ENCODE peak calls at places on chromosomes 4 and X, in ten cellular contexts. A is left lung, Y is neural crest cell, Z is WERI-Rb-1, O is fibroblast of the aortic adventitia, R is GM12864, F is GM20000, C is foreskin keratinocyte, V is fibroblast of mammary gland, G is osteocyte. B is an unnamed sample.

GRCh38 chrX:82742351-82742750 is 765.7 kb upstream of the POU3F4 start:
- DNase-seq in C (no peak), Z (no peak), A (no peak), Y (no peak), V (no peak), O (no peak), F (no peak), G (no peak), R (no peak), B (no peak)

GRCh38 chrX:154094833-154095232 is 2.7 kb downstream of the MECP2 start:
- DNase-seq in V (no peak), Z (no peak), Y (no peak), G (no peak), A (no peak), R (no peak), O (no peak), F (no peak), C (no peak), B (no peak)

GRCh38 chr4:61723492-61723891 is 523.4 kb downstream of the ADGRL3 start:
- DNase-seq in G (no peak), Z (no peak), Y (no peak), V (no peak), R (no peak), A (no peak), C (no peak), O (no peak), F (no peak), B (no peak)

GRCh38 chrX:13440166-13440565 is 120.3 kb upstream of the ATXN3L start:
- DNase-seq in A (no peak), O (no peak), G (no peak), F (no peak), Z (no peak), C (no peak), R (no peak), Y (no peak), V (peak), B (no peak)

GRCh38 chr4:71187399-71188196 is 151.2 kb upstream of the SLC4A4 start:
- DNase-seq in O (peak), Z (no peak), G (no peak), R (no peak), F (no peak), Y (no peak), A (peak), C (no peak), V (no peak), B (peak)

GRCh38 chrX:99301990-99302389 is 1108.1 kb downstream of the PCDH19 start:
- DNase-seq in C (peak), V (peak), R (no peak), A (no peak), F (no peak), Z (peak), G (no peak), O (no peak), Y (no peak), B (no peak)

GRCh38 chr4:188754372-188755002 is 615.2 kb downstream of the TRIML1 start:
- DNase-seq in A (peak), R (no peak), O (no peak), V (no peak), G (no peak), C (no peak), Z (no peak), F (no peak), Y (no peak), B (no peak)

GRCh38 chr4:99205104-99205979 is 13.7 kb downstream of the ADH6 start:
- DNase-seq in A (no peak), R (no peak), V (peak), C (no peak), Z (peak), G (no peak), Y (no peak), O (peak), F (no peak), B (no peak)

GRCh38 chr4:24394041-24394440 is 190.3 kb downstream of the DHX15 start:
- DNase-seq in F (no peak), C (peak), A (no peak), G (no peak), Z (no peak), O (no peak), V (peak), Y (no peak), R (no peak), B (no peak)

GRCh38 chrX:140766024-140766611 is 56.6 kb downstream of the LINC00632 start:
- DNase-seq in A (no peak), V (peak), O (peak), F (peak), Y (peak), R (no peak), Z (peak), G (no peak), C (no peak), B (peak)

GRCh38 chr4:58456727-58457384 is 1346.7 kb upstream of the IGFBP7 start:
- DNase-seq in Y (no peak), F (no peak), Z (no peak), V (no peak), O (no peak), A (peak), G (peak), C (no peak), R (no peak), B (no peak)

GRCh38 chr4:72375050-72375736 is 193.8 kb downstream of the ADAMTS3 start:
- DNase-seq in V (peak), C (peak), Y (no peak), O (peak), R (no peak), A (no peak), G (no peak), Z (no peak), F (no peak), B (no peak)

GRCh38 chr4:76704133-76704881 is 193.6 kb downstream of the SOWAHB start:
- DNase-seq in C (peak), Z (no peak), G (no peak), Y (no peak), A (no peak), V (peak), R (no peak), F (no peak), O (peak), B (no peak)

GRCh38 chr4:1660948-1661677 is 23.0 kb downstream of the FAM53A start:
- DNase-seq in F (no peak), R (no peak), V (no peak), O (no peak), Y (no peak), G (no peak), Z (no peak), C (no peak), A (peak), B (no peak)

GRCh38 chr4:136650541-136651277 is 881.6 kb downstream of the PCDH18 start:
- DNase-seq in V (peak), C (peak), Z (no peak), O (no peak), G (no peak), A (no peak), R (no peak), Y (no peak), F (no peak), B (no peak)

GRCh38 chr4:99886146-99886545 is 8.1 kb downstream of the LAMTOR3 start:
- DNase-seq in C (no peak), Z (peak), Y (no peak), V (peak), R (no peak), A (no peak), G (no peak), O (peak), F (no peak), B (no peak)

GRCh38 chr4:103012085-103012484 is 7.4 kb downstream of the SLC9B1 start:
- DNase-seq in G (no peak), C (no peak), A (no peak), Y (no peak), Z (no peak), R (no peak), O (peak), F (no peak), V (peak), B (no peak)

GRCh38 chrX:150635952-150636351 is 57.2 kb upstream of the MTMR1 start:
- DNase-seq in Z (no peak), R (no peak), Y (no peak), O (peak), F (peak), G (no peak), C (peak), A (no peak), V (peak), B (no peak)

GRCh38 chr4:147760176-147760575 is 28.3 kb downstream of the ARHGAP10 start:
- DNase-seq in Z (no peak), G (no peak), Y (no peak), O (no peak), R (no peak), V (no peak), F (no peak), A (no peak), C (no peak), B (no peak)

GRCh38 chr4:83417566-83417965 is 38.1 kb downstream of the HELQ start:
- DNase-seq in G (no peak), R (no peak), Y (no peak), F (no peak), A (no peak), C (peak), V (no peak), Z (no peak), O (no peak), B (no peak)

GRCh38 chrX:153782324-153782723 is 1.5 kb downstream of the SRPK3 start:
- DNase-seq in Y (no peak), V (no peak), O (no peak), G (no peak), R (no peak), C (no peak), A (no peak), Z (peak), F (no peak), B (no peak)

GRCh38 chr4:186032259-186032658 is 36.7 kb upstream of the TLR3 start:
- DNase-seq in R (no peak), G (no peak), O (peak), Y (no peak), V (no peak), Z (peak), A (no peak), C (no peak), F (no peak), B (no peak)
- TF ChIP-seq CTCF in R (no peak), G (peak), O (no peak), Y (peak), V (no peak), Z (peak), A (no peak), C (no peak), F (no peak), B (no peak)

DNA sequence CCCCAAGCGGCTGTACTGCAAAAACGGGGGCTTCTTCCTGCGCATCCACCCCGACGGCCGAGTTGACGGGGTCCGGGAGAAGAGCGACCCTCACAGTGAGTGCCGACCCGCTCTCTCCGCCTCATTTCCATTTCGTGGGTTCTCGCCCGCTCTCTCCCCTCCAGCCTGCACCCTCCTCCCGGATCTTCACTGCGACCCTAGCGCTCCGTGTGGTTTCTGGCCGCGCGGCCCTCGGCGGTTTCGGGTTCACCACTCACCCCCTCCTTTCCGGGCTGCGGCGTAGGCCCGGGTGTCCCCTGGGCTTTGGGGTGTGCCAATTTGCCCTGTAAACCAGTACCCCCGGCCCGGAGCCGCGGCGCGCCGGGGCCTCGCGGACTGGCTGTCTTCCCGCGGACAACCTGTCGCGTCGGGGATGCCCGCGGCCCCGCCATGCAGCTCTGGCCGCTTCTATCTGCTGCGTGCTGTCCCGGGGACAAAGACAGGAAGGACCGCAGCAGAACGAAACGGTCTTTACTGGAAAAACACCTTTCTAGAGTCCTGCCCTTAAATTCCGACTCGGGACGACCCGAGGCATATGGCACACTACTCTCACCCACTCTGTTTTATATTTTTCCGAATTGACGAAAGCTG is 742 bp downstream of the FGF2 start:
- DNase-seq in Z (peak), G (peak), V (peak), F (peak), O (peak), A (peak), Y (peak), R (no peak), C (no peak), B (peak)
- TF ChIP-seq CTCF in Z (peak), G (no peak), V (no peak), F (no peak), O (peak), A (no peak), Y (no peak), R (peak), C (no peak), B (no peak)

DNA sequence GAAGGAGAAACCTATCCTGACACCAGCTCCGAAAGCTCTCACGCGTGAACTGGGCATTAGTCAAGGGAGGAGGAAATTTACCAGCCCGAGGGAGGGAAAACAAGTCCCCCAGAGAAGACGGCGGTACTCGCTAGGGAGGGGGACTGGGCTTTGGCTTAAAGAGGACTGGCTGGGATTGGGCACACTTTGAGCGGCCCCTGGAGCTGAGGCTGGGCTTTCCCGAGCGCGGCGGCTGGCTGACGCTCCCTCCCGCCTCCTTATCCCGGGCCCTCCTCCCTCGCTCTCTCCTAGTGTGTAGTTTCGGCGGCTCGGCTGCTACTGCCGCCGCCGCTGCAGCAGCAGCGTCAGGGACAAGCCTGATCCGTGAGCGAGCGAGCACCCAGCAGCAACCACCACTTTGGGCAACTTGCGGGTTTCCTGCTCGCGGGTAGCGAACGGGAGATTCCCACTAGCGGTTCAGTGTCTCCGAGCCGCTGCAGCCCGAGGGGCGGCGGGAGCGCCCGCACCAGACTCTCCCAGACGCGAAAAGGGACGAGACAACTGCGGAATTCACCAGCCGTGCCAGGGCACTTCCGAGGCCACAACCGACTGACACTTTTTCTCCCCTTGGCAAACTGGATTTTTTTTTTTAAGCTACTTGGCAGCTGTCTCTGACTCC is 677 bp upstream of the PCDH7 start:
- DNase-seq in Z (peak), G (peak), A (peak), C (peak), F (peak), O (peak), Y (peak), V (peak), R (no peak), B (peak)
- TF ChIP-seq CTCF in Z (no peak), G (no peak), A (no peak), C (no peak), F (no peak), O (no peak), Y (no peak), V (no peak), R (no peak), B (no peak)

GRCh38 chrX:6574762-6575161 is 39.8 kb upstream of the VCX3A start:
- DNase-seq in G (no peak), Y (no peak), V (no peak), R (no peak), C (no peak), O (no peak), F (no peak), Z (no peak), A (no peak), B (peak)
- TF ChIP-seq CTCF in G (no peak), Y (peak), V (no peak), R (no peak), C (no peak), O (no peak), F (no peak), Z (peak), A (no peak), B (no peak)

B was measured in glutamatergic neuron.